ENCODE peak calls at places on chromosomes 3 and 15, in nine cellular contexts. One of them, this sample, is unnamed.
A peak's percentile ranks its signal among the peaks of the same experiment; 100 is the strongest.

GRCh38 chr3:126339466-126339865 is 17.7 kb downstream of the KLF15 start:
- DNase-seq in GM13976: no peak
- DNase-seq in H9: no peak
- DNase-seq in fibroblast of the aortic adventitia: no peak
- DNase-seq in coronary artery: no peak
- DNase-seq in body of pancreas: no peak
- DNase-seq in Peyer's patch: no peak
- DNase-seq in neural crest cell: no peak
- DNase-seq in tibial nerve: peak; percentile 3
- DNase-seq in this sample: no peak

GRCh38 chr3:57815034-57815433 is 58.9 kb downstream of the SLMAP start:
- DNase-seq in GM13976: no peak
- DNase-seq in H9: no peak
- DNase-seq in fibroblast of the aortic adventitia: no peak
- DNase-seq in coronary artery: no peak
- DNase-seq in body of pancreas: no peak
- DNase-seq in Peyer's patch: no peak
- DNase-seq in neural crest cell: no peak
- DNase-seq in tibial nerve: no peak
- DNase-seq in this sample: peak; percentile 14

GRCh38 chr3:153749070-153749610 is 372.1 kb upstream of the ARHGEF26 start:
- DNase-seq in GM13976: no peak
- DNase-seq in H9: no peak
- DNase-seq in fibroblast of the aortic adventitia: peak; percentile 24
- DNase-seq in coronary artery: no peak
- DNase-seq in body of pancreas: no peak
- DNase-seq in Peyer's patch: no peak
- DNase-seq in neural crest cell: no peak
- DNase-seq in tibial nerve: no peak
- DNase-seq in this sample: no peak

GRCh38 chr3:171329759-171330158 is 130.4 kb downstream of the TNIK start:
- DNase-seq in GM13976: no peak
- DNase-seq in H9: no peak
- DNase-seq in fibroblast of the aortic adventitia: no peak
- DNase-seq in coronary artery: no peak
- DNase-seq in body of pancreas: no peak
- DNase-seq in Peyer's patch: no peak
- DNase-seq in neural crest cell: no peak
- DNase-seq in tibial nerve: no peak
- DNase-seq in this sample: no peak

GRCh38 chr3:151852074-151852811 is 21.2 kb upstream of the SUCNR1 start:
- DNase-seq in GM13976: no peak
- DNase-seq in H9: no peak
- DNase-seq in fibroblast of the aortic adventitia: no peak
- DNase-seq in coronary artery: no peak
- DNase-seq in body of pancreas: no peak
- DNase-seq in Peyer's patch: no peak
- DNase-seq in neural crest cell: no peak
- DNase-seq in tibial nerve: no peak
- DNase-seq in this sample: no peak

GRCh38 chr3:14489641-14490040 is 50.5 kb downstream of the GRIP2 start:
- DNase-seq in GM13976: no peak
- DNase-seq in H9: no peak
- DNase-seq in fibroblast of the aortic adventitia: no peak
- DNase-seq in coronary artery: no peak
- DNase-seq in body of pancreas: no peak
- DNase-seq in Peyer's patch: peak; percentile 40
- DNase-seq in neural crest cell: no peak
- DNase-seq in tibial nerve: no peak
- DNase-seq in this sample: no peak

GRCh38 chr15:70096215-70096974 is 1.3 kb downstream of the TLE3 start:
- DNase-seq in GM13976: peak; percentile 61
- DNase-seq in H9: no peak
- DNase-seq in fibroblast of the aortic adventitia: no peak
- DNase-seq in coronary artery: no peak
- DNase-seq in body of pancreas: peak; percentile 42
- DNase-seq in Peyer's patch: peak; percentile 64
- DNase-seq in neural crest cell: peak; percentile 60
- DNase-seq in tibial nerve: peak; percentile 37
- DNase-seq in this sample: peak; percentile 23

GRCh38 chr3:74883690-74884089 is 269.2 kb upstream of the CNTN3 start:
- DNase-seq in GM13976: no peak
- DNase-seq in H9: peak; percentile 50
- DNase-seq in fibroblast of the aortic adventitia: peak; percentile 14
- DNase-seq in coronary artery: no peak
- DNase-seq in body of pancreas: no peak
- DNase-seq in Peyer's patch: no peak
- DNase-seq in neural crest cell: no peak
- DNase-seq in tibial nerve: no peak
- DNase-seq in this sample: no peak

GRCh38 chr3:150251654-150252053 is 156.4 kb upstream of the TSC22D2 start:
- DNase-seq in GM13976: no peak
- DNase-seq in H9: no peak
- DNase-seq in fibroblast of the aortic adventitia: peak; percentile 52
- DNase-seq in coronary artery: no peak
- DNase-seq in body of pancreas: no peak
- DNase-seq in Peyer's patch: no peak
- DNase-seq in neural crest cell: no peak
- DNase-seq in tibial nerve: no peak
- DNase-seq in this sample: no peak

GRCh38 chr15:101325263-101326025 is 30.4 kb upstream of the SNRPA1 start:
- DNase-seq in GM13976: no peak
- DNase-seq in H9: peak; percentile 18
- DNase-seq in fibroblast of the aortic adventitia: no peak
- DNase-seq in coronary artery: peak; percentile 65
- DNase-seq in body of pancreas: peak; percentile 7
- DNase-seq in Peyer's patch: peak; percentile 52
- DNase-seq in neural crest cell: no peak
- DNase-seq in tibial nerve: no peak
- DNase-seq in this sample: no peak

GRCh38 chr3:152309535-152310317 is 41.0 kb downstream of the MBNL1 start:
- DNase-seq in GM13976: no peak
- DNase-seq in H9: no peak
- DNase-seq in fibroblast of the aortic adventitia: peak; percentile 67
- DNase-seq in coronary artery: no peak
- DNase-seq in body of pancreas: no peak
- DNase-seq in Peyer's patch: no peak
- DNase-seq in neural crest cell: no peak
- DNase-seq in tibial nerve: no peak
- DNase-seq in this sample: no peak

GRCh38 chr3:72100062-72100511 is 315.1 kb upstream of the PROK2 start:
- DNase-seq in GM13976: peak; percentile 42
- DNase-seq in H9: peak; percentile 66
- DNase-seq in fibroblast of the aortic adventitia: no peak
- DNase-seq in coronary artery: no peak
- DNase-seq in body of pancreas: no peak
- DNase-seq in Peyer's patch: no peak
- DNase-seq in neural crest cell: no peak
- DNase-seq in tibial nerve: no peak
- DNase-seq in this sample: no peak

GRCh38 chr3:76997733-76998132 is 42.2 kb upstream of the ROBO2 start:
- DNase-seq in GM13976: no peak
- DNase-seq in H9: no peak
- DNase-seq in fibroblast of the aortic adventitia: no peak
- DNase-seq in coronary artery: no peak
- DNase-seq in body of pancreas: no peak
- DNase-seq in Peyer's patch: no peak
- DNase-seq in neural crest cell: no peak
- DNase-seq in tibial nerve: no peak
- DNase-seq in this sample: no peak

GRCh38 chr3:156825795-156826143 is 384 bp upstream of the LEKR1 start:
- DNase-seq in GM13976: no peak
- DNase-seq in H9: no peak
- DNase-seq in fibroblast of the aortic adventitia: no peak
- DNase-seq in coronary artery: no peak
- DNase-seq in body of pancreas: no peak
- DNase-seq in Peyer's patch: no peak
- DNase-seq in neural crest cell: no peak
- DNase-seq in tibial nerve: no peak
- DNase-seq in this sample: no peak

DNA sequence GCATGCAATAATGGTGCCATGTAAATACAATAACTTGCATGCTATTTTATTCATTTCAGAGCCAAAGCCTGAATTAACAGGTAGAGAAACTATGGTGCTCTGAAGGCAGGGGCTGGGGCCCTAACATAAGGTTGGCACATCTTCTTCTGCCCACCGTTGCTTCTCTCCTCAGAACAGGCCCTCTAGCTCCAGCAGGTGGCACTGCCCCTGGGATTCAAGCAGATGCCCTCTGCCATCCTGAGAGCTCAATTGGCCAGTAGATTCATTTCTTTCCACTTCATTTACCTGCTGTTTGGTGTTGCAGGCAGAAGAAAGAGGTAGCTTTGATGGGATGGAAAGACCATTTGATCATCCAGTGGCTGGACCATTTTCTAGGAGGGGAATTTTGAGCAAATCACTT is 130.5 kb downstream of the FOXB1 start:
- DNase-seq in GM13976: no peak
- DNase-seq in H9: no peak
- DNase-seq in fibroblast of the aortic adventitia: no peak
- DNase-seq in coronary artery: no peak
- DNase-seq in body of pancreas: no peak
- DNase-seq in Peyer's patch: no peak
- DNase-seq in neural crest cell: no peak
- DNase-seq in tibial nerve: no peak
- DNase-seq in this sample: no peak
- TF ChIP-seq CTCF in GM13976: no peak
- TF ChIP-seq CTCF in H9: peak; percentile 39
- TF ChIP-seq CTCF in fibroblast of the aortic adventitia: no peak
- TF ChIP-seq CTCF in coronary artery: no peak
- TF ChIP-seq CTCF in body of pancreas: no peak
- TF ChIP-seq CTCF in Peyer's patch: peak; percentile 14
- TF ChIP-seq CTCF in neural crest cell: no peak
- TF ChIP-seq CTCF in tibial nerve: no peak
- TF ChIP-seq CTCF in this sample: no peak

GRCh38 chr15:33988384-33988783 is 20.1 kb downstream of the CHRM5 start:
- DNase-seq in GM13976: no peak
- DNase-seq in H9: no peak
- DNase-seq in fibroblast of the aortic adventitia: no peak
- DNase-seq in coronary artery: no peak
- DNase-seq in body of pancreas: no peak
- DNase-seq in Peyer's patch: no peak
- DNase-seq in neural crest cell: no peak
- DNase-seq in tibial nerve: no peak
- DNase-seq in this sample: no peak

DNA sequence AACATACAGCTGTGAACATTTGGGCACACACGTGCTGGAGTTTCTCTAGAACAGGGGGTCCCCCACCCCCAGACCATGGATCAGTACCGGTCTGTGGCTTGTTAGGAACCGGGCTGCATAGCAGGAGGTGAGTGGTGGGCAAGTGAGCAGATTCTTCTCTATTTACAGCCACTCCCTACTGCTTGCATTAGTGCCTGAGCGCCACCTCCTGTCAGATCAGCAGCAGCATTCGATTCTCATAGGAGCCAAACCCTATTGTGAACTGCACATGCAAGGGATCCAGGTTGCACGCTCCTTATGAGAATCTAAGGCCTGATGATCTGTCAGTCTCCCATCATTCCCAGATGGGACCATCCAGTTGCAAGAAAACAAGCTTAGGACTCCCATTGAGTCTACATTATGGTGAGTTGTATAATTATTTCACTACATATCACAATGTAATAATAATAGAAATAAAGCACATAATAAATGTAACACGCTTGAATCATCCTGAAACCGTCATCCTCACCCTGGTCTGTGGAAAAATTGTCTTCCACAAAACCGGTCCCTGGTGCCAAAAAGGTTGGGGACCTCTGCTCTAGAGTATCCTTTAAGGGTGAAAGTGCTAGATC is 25.8 kb downstream of the CHRM5 start:
- DNase-seq in GM13976: no peak
- DNase-seq in H9: peak; percentile 60
- DNase-seq in fibroblast of the aortic adventitia: peak; percentile 46
- DNase-seq in coronary artery: no peak
- DNase-seq in body of pancreas: no peak
- DNase-seq in Peyer's patch: no peak
- DNase-seq in neural crest cell: peak; percentile 18
- DNase-seq in tibial nerve: no peak
- DNase-seq in this sample: no peak
- TF ChIP-seq CTCF in GM13976: peak; percentile 36
- TF ChIP-seq CTCF in H9: peak; percentile 69
- TF ChIP-seq CTCF in fibroblast of the aortic adventitia: peak; percentile 64
- TF ChIP-seq CTCF in coronary artery: no peak
- TF ChIP-seq CTCF in body of pancreas: no peak
- TF ChIP-seq CTCF in Peyer's patch: no peak
- TF ChIP-seq CTCF in neural crest cell: peak; percentile 64
- TF ChIP-seq CTCF in tibial nerve: no peak
- TF ChIP-seq CTCF in this sample: no peak

GRCh38 chr15:46091860-46092450 is 457.1 kb downstream of the SQOR start:
- DNase-seq in GM13976: peak; percentile 25
- DNase-seq in H9: peak; percentile 44
- DNase-seq in fibroblast of the aortic adventitia: no peak
- DNase-seq in coronary artery: no peak
- DNase-seq in body of pancreas: peak; percentile 32
- DNase-seq in Peyer's patch: no peak
- DNase-seq in neural crest cell: peak; percentile 51
- DNase-seq in tibial nerve: peak; percentile 21
- DNase-seq in this sample: no peak
- TF ChIP-seq CTCF in GM13976: peak; percentile 16
- TF ChIP-seq CTCF in H9: peak; percentile 81
- TF ChIP-seq CTCF in fibroblast of the aortic adventitia: no peak
- TF ChIP-seq CTCF in coronary artery: no peak
- TF ChIP-seq CTCF in body of pancreas: peak; percentile 48
- TF ChIP-seq CTCF in Peyer's patch: peak; percentile 43
- TF ChIP-seq CTCF in neural crest cell: peak; percentile 76
- TF ChIP-seq CTCF in tibial nerve: no peak
- TF ChIP-seq CTCF in this sample: no peak

GRCh38 chr3:119538772-119539171 is 20.6 kb downstream of the CD80 start:
- DNase-seq in GM13976: no peak
- DNase-seq in H9: no peak
- DNase-seq in fibroblast of the aortic adventitia: no peak
- DNase-seq in coronary artery: no peak
- DNase-seq in body of pancreas: no peak
- DNase-seq in Peyer's patch: no peak
- DNase-seq in neural crest cell: no peak
- DNase-seq in tibial nerve: no peak
- DNase-seq in this sample: no peak

GRCh38 chr3:119541547-119541946 is 17.9 kb downstream of the CD80 start:
- DNase-seq in GM13976: no peak
- DNase-seq in H9: no peak
- DNase-seq in fibroblast of the aortic adventitia: no peak
- DNase-seq in coronary artery: no peak
- DNase-seq in body of pancreas: no peak
- DNase-seq in Peyer's patch: no peak
- DNase-seq in neural crest cell: no peak
- DNase-seq in tibial nerve: no peak
- DNase-seq in this sample: no peak

GRCh38 chr3:119542168-119542767 is 17.1 kb downstream of the CD80 start:
- DNase-seq in GM13976: no peak
- DNase-seq in H9: no peak
- DNase-seq in fibroblast of the aortic adventitia: no peak
- DNase-seq in coronary artery: no peak
- DNase-seq in body of pancreas: no peak
- DNase-seq in Peyer's patch: no peak
- DNase-seq in neural crest cell: no peak
- DNase-seq in tibial nerve: no peak
- DNase-seq in this sample: no peak

DNA sequence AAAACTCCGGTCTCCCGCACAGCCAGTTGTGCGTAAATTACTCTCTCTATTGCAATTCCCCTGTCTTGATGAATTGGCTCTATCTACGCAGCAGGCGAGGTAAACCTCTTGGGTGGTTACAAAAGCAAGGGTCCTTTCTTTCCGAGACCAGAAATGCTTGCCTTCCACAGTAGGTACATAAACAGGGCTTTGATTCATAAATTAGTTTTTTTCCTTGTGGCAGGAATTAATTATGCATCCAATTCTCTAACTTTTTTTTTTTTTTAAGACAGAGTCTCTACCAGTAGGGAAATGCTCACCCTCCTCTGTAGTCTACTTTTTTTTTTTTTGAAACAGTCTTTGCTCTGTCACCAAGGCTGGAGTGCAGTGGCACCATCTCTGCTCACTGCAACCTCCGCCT is 16.3 kb downstream of the CD80 start:
- DNase-seq in GM13976: no peak
- DNase-seq in H9: no peak
- DNase-seq in fibroblast of the aortic adventitia: no peak
- DNase-seq in coronary artery: no peak
- DNase-seq in body of pancreas: no peak
- DNase-seq in Peyer's patch: no peak
- DNase-seq in neural crest cell: no peak
- DNase-seq in tibial nerve: no peak
- DNase-seq in this sample: no peak
- TF ChIP-seq CTCF in GM13976: no peak
- TF ChIP-seq CTCF in H9: no peak
- TF ChIP-seq CTCF in fibroblast of the aortic adventitia: no peak
- TF ChIP-seq CTCF in coronary artery: no peak
- TF ChIP-seq CTCF in body of pancreas: no peak
- TF ChIP-seq CTCF in Peyer's patch: no peak
- TF ChIP-seq CTCF in neural crest cell: peak; percentile 31
- TF ChIP-seq CTCF in tibial nerve: no peak
- TF ChIP-seq CTCF in this sample: no peak

This sample was measured in CD4-positive, alpha-beta T cell.